ENCODE peak calls at places on chromosomes 4 and X, in four cellular contexts. X, J, G and S are unnamed samples.
A peak's percentile ranks its signal among the peaks of the same experiment; 100 is the strongest.

GRCh38 chr4:86909540-86909939 is 17.3 kb upstream of the C4orf36 start:
- DNase-seq in X (no peak), J (no peak), G (no peak), S (no peak)

GRCh38 chr4:106809083-106809482 is 227.0 kb downstream of the DKK2 start:
- DNase-seq in X (no peak), J (no peak), G (no peak), S (no peak)

GRCh38 chr4:148164529-148164928 is 277.7 kb downstream of the NR3C2 start:
- DNase-seq in X (no peak), J (no peak), G (no peak), S (no peak)

GRCh38 chrX:30863969-30864368 is 25.1 kb downstream of the TAB3 start:
- DNase-seq in X (peak; percentile 22), J (no peak), G (no peak), S (no peak)

GRCh38 chr4:13538427-13538973 is 5.8 kb downstream of the NKX3-2 start:
- DNase-seq in X (no peak), J (no peak), G (no peak), S (no peak)

GRCh38 chr4:84887824-84888223 is 78.7 kb downstream of the WDFY3 start:
- DNase-seq in X (no peak), J (no peak), G (no peak), S (no peak)

GRCh38 chr4:16125571-16126445 is 42.0 kb upstream of the PROM1 start:
- DNase-seq in X (no peak), J (no peak), G (no peak), S (no peak)

GRCh38 chr4:135917016-135917415 is 1615.3 kb downstream of the PCDH18 start:
- DNase-seq in X (no peak), J (no peak), G (no peak), S (no peak)

GRCh38 chr4:110055014-110055768 is 142.5 kb downstream of the EGF start:
- DNase-seq in X (no peak), J (no peak), G (no peak), S (no peak)

GRCh38 chr4:153252122-153252521 is 47.9 kb downstream of the TRIM2 start:
- DNase-seq in X (no peak), J (no peak), G (no peak), S (no peak)

GRCh38 chr4:1614854-1615595 is 69.1 kb downstream of the FAM53A start:
- DNase-seq in X (no peak), J (no peak), G (no peak), S (no peak)

DNA sequence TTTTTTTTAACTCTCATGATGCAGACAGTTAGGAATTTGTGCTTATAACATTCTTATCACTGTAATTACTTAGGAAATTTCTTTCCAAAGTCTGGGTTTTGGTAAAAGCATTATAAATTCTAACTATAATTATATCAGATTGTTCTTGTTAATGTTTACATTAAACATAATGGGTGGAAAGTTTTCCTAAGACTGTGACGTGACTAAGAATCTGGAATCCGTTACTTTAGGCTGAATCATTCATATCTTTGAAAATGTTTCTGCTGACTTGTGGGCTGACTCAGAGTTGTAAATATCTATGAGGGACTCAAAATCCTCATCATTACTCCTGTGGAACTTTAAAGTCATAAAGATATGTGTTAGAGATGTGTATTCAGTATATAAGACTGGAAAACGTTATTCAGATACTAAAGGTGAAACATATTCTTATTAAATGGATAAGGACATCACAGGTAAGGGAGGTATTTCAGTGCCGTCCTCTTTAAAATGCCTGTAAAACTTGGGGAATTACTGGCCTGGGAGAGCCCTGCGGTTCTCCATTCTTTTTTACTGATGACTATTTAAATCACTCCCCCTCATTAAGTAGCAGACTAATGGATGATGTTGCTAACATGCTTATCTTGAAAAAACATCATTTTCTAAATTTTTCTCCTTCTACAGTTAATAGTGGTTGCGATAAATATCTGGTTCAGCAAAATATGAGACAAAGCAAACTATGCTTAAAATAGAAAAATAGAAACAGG is 159.0 kb downstream of the DCLK2 start:
- DNase-seq in X (no peak), J (no peak), G (no peak), S (no peak)
- H3K36me3 ChIP-seq in X (peaks cover 25% of the 10 kb centered on the region), J (no peaks in the 10 kb centered on the region), G (no peaks in the 10 kb centered on the region), S (no peaks in the 10 kb centered on the region)

DNA sequence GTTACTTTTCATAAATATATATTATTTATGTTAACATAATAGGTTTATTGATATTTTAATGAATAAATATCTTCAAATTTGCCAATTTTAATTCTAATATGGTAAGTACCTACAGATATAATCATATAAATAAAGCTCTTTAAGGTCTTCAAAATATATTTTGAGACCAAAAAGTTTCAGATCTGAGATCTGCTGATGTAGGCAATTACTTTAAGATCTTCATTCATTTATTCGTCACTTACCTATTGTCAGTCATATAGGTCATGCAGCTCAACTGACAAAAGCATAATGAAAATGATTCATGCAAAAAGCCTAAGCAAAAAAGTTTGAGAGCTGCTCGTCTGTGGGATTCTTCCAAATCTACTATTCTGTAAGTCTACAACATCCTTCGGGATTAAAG is 64.8 kb downstream of the AFAP1 start:
- DNase-seq in X (no peak), J (no peak), G (no peak), S (no peak)
- H3K4me1 ChIP-seq in X (peaks cover 59% of the 10 kb centered on the region), J (peaks cover 34% of the 10 kb centered on the region), G (peaks cover 5% of the 10 kb centered on the region), S (no peaks in the 10 kb centered on the region)

GRCh38 chr4:7780751-7781348 is 158.8 kb downstream of the AFAP1 start:
- DNase-seq in X (no peak), J (no peak), G (no peak), S (no peak)

GRCh38 chr4:7783560-7783959 is 156.1 kb downstream of the AFAP1 start:
- DNase-seq in X (no peak), J (no peak), G (peak; percentile 23), S (no peak)

GRCh38 chr4:7781361-7781760 is 158.3 kb downstream of the AFAP1 start:
- DNase-seq in X (no peak), J (no peak), G (peak; percentile 44), S (no peak)

GRCh38 chr4:7782783-7783182 is 156.9 kb downstream of the AFAP1 start:
- DNase-seq in X (no peak), J (no peak), G (no peak), S (no peak)

DNA sequence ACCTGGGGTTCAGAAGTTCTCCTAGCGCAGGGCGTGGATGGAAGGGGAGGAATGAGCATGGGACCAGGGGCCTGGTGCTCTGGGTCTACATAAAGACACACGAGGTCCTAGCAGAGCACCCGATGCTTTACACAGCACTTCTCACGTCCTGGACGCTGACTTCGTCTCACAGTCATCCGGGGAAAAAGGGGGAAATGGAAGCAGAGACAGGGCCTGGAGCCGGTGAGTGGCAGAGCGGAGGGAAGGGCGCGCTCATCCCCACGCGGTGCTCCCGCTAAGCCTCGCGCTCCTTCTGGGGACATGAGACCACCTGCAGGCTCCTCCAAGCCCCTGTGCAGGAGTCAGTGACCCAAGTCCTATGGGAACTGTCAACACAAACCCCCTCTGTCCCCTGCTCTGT is 157.7 kb downstream of the AFAP1 start:
- DNase-seq in X (no peak), J (no peak), G (peak; percentile 50), S (no peak)
- H3K36me3 ChIP-seq in X (peaks cover 9% of the 10 kb centered on the region), J (peaks cover 92% of the 10 kb centered on the region), G (peaks cover 19% of the 10 kb centered on the region), S (no peaks in the 10 kb centered on the region)

GRCh38 chr4:40316333-40316781 is 18.8 kb upstream of the CHRNA9 start:
- DNase-seq in X (no peak), J (no peak), G (no peak), S (no peak)
- H3K4me1 ChIP-seq in X (peaks cover 16% of the 10 kb centered on the region), J (peaks cover 4% of the 10 kb centered on the region), G (no peaks in the 10 kb centered on the region), S (no peaks in the 10 kb centered on the region)

DNA sequence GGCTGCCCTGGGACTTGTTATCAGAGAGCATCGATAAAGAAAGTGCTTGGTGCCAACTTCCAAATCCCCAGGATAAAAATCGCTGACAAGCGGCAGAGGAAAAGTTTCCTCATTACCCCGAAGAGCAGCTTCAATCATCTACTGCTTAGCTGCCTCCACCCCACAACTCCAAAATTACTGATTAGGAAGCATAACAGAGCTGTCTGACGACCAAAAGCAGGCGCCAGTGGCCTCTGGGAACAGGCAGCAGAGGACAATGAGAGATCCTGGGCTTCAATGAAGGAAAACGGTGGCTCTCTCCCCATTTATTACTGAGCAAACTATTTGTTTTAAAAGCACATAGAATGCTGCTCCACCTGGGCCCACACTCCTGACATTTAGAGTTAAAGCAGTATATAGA is 20.6 kb downstream of the BCOR start:
- DNase-seq in X (no peak), J (no peak), G (no peak), S (no peak)
- H3K36me3 ChIP-seq in X (peaks cover 27% of the 10 kb centered on the region), J (peaks cover 39% of the 10 kb centered on the region), G (peaks cover 10% of the 10 kb centered on the region), S (no peaks in the 10 kb centered on the region)

GRCh38 chr4:34492414-34492813 is 1751.9 kb downstream of the ARAP2 start:
- DNase-seq in X (no peak), J (no peak), G (no peak), S (no peak)
- H3K4me1 ChIP-seq in X (no peaks in the 10 kb centered on the region), J (peaks cover 4% of the 10 kb centered on the region), G (no peaks in the 10 kb centered on the region), S (no peaks in the 10 kb centered on the region)

DNA sequence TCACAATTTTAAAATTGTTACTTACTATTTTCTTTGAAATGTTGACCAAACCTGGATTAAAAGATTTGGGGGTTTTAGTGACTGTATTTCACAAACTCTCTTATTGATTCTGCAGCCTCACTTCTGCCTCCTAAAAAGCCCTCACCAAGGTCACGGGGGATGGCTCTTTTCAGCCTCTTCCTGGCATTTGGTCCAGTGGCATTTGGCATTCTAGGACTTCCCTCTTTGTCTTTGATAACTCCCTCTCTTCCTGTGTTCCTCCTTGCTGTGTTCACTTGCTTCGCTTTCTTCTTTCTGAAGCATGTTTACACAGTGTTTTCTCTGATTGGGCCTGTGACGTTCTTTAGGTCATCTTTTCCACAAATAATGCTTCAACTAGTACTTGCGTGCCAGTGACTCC is 21.5 kb downstream of the PKD2 start:
- DNase-seq in X (no peak), J (no peak), G (no peak), S (no peak)
- H3K36me3 ChIP-seq in X (peaks cover 32% of the 10 kb centered on the region), J (peaks cover 3% of the 10 kb centered on the region), G (peaks cover 17% of the 10 kb centered on the region), S (no peaks in the 10 kb centered on the region)